ENCODE peak calls at places on chromosomes 11 and 22, in seven cellular contexts. M, D, X, J, U, N and Q are unnamed samples. For H3K36me3 and H3K4me1, the result is how much of the 10 kb centered on the place peaks cover.

GRCh38 chr22:30435674-30436126 is 10.1 kb downstream of the MTFP1 start:
- DNase-seq in M (peak), D (no peak), X (no peak), J (no peak), U (no peak), N (peak), Q (no peak)

GRCh38 chr11:74452366-74452765 is 15.0 kb downstream of the KCNE3 start:
- DNase-seq in M (no peak), D (no peak), X (no peak), J (no peak), U (no peak), N (no peak), Q (no peak)

GRCh38 chr11:126163074-126163700 is 48.3 kb downstream of the RPUSD4 start:
- DNase-seq in M (no peak), D (no peak), X (no peak), J (no peak), U (no peak), N (peak), Q (no peak)

GRCh38 chr11:42462558-42463310 is 849.1 kb upstream of the API5 start:
- DNase-seq in M (no peak), D (no peak), X (no peak), J (no peak), U (no peak), N (no peak), Q (no peak)

GRCh38 chr11:125950696-125951645 is 5.1 kb downstream of the VSIG10L2 start:
- DNase-seq in M (peak), D (no peak), X (peak), J (no peak), U (peak), N (peak), Q (peak)

GRCh38 chr11:29217901-29218300 is 798.9 kb downstream of the KCNA4 start:
- DNase-seq in M (no peak), D (no peak), X (no peak), J (no peak), U (no peak), N (no peak), Q (no peak)

GRCh38 chr11:101867951-101868350 is 46.9 kb upstream of the CEP126 start:
- DNase-seq in M (no peak), D (no peak), X (no peak), J (no peak), U (no peak), N (no peak), Q (no peak)

GRCh38 chr11:118609380-118610219 is 2.2 kb downstream of the PHLDB1 start:
- DNase-seq in M (no peak), D (no peak), X (peak), J (no peak), U (no peak), N (peak), Q (no peak)

GRCh38 chr22:35568751-35569725 is 28.4 kb downstream of the RASD2 start:
- DNase-seq in M (no peak), D (no peak), X (no peak), J (no peak), U (no peak), N (no peak), Q (no peak)

GRCh38 chr11:131246589-131247164 is 123.7 kb upstream of the NTM start:
- DNase-seq in M (peak), D (no peak), X (no peak), J (peak), U (peak), N (no peak), Q (peak)

GRCh38 chr22:45671783-45672563 is at the start of gene ATXN10:
- DNase-seq in M (peak), D (peak), X (peak), J (peak), U (peak), N (peak), Q (no peak)

GRCh38 chr22:24584871-24585411 is 7.9 kb downstream of the LRRC75B start:
- DNase-seq in M (no peak), D (no peak), X (no peak), J (no peak), U (no peak), N (peak), Q (no peak)

GRCh38 chr11:32487270-32487669 is 51.9 kb upstream of the WT1 start:
- DNase-seq in M (no peak), D (no peak), X (no peak), J (peak), U (peak), N (no peak), Q (no peak)

GRCh38 chr22:49753276-49753884 is 74.3 kb downstream of the BRD1 start:
- DNase-seq in M (no peak), D (no peak), X (no peak), J (no peak), U (peak), N (no peak), Q (peak)

GRCh38 chr11:78717031-78717430 is 142.4 kb upstream of the NARS2 start:
- DNase-seq in M (no peak), D (no peak), X (no peak), J (no peak), U (no peak), N (no peak), Q (no peak)

GRCh38 chr11:57801185-57801490 is 39.5 kb downstream of the CTNND1 start:
- DNase-seq in M (no peak), D (no peak), X (no peak), J (no peak), U (no peak), N (no peak), Q (no peak)

GRCh38 chr22:42915980-42916765 is 59.1 kb upstream of the ARFGAP3 start:
- DNase-seq in M (no peak), D (no peak), X (no peak), J (no peak), U (no peak), N (no peak), Q (no peak)

GRCh38 chr11:19962795-19963163 is 197.5 kb downstream of the DBX1 start:
- DNase-seq in M (no peak), D (no peak), X (no peak), J (no peak), U (no peak), N (no peak), Q (no peak)

GRCh38 chr22:46415816-46416536 is 80.5 kb downstream of the TRMU start:
- DNase-seq in M (no peak), D (no peak), X (no peak), J (no peak), U (no peak), N (no peak), Q (no peak)

GRCh38 chr11:41955635-41956400 is 496.4 kb upstream of the LRRC4C start:
- DNase-seq in M (no peak), D (no peak), X (no peak), J (no peak), U (no peak), N (peak), Q (no peak)

GRCh38 chr11:59555601-59556114 is 44.3 kb downstream of the OR4D9 start:
- DNase-seq in M (no peak), D (no peak), X (no peak), J (no peak), U (peak), N (no peak), Q (no peak)

GRCh38 chr11:73225001-73225686 is 7.1 kb downstream of the P2RY2 start:
- DNase-seq in M (no peak), D (no peak), X (no peak), J (no peak), U (peak), N (peak), Q (no peak)

GRCh38 chr22:49099496-49100124 is 728.1 kb downstream of the BRD1 start:
- DNase-seq in M (no peak), D (no peak), X (no peak), J (no peak), U (no peak), N (peak), Q (no peak)

GRCh38 chr11:124829986-124830385 is 29.8 kb upstream of the MSANTD2 start:
- DNase-seq in M (no peak), D (no peak), X (no peak), J (no peak), U (no peak), N (no peak), Q (no peak)

DNA sequence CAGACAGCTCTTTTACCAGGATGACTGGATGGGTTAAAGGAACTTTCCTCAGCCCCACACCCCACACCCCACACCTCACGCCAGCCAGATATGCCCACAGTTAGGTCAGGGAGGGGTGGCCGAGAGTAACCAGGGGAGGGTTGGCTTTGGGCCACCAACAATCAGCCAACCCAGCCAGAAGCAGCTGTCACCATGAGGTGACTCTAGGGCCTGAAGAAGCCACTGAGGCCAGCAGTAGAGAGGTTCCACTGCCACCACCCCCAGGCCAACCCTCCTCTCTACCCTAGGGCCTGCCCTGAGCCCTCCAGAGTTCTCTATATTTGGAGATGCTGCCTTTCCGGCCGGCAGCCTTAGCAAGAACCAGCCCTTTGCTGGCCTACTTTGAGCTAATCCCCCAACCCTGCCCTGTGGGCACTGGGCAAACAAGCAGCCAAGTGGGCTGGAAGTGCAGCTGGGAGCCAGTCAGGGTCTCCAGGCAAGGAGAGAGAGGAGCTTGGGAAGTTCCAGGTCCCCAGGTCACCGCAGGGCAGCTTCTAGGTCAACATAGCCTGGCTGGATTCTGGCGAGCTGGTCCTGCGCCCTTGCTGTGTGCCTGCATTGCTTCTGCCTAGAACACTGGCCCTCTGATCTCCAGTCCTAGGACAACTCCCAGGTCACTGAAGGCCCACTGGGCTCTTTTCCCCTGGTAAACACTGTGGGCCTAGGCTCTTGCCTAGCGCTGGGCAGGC is 12.0 kb upstream of the SYT8 start:
- DNase-seq in M (no peak), D (no peak), X (peak), J (no peak), U (no peak), N (no peak), Q (no peak)
- H3K36me3 ChIP-seq in M (under half), D (under half), X (under half), J (under half), U (under half), N (under half), Q (under half)

GRCh38 chr11:93710239-93710638 is 31.1 kb downstream of the TAF1D start:
- DNase-seq in M (no peak), D (no peak), X (no peak), J (no peak), U (no peak), N (no peak), Q (no peak)
- H3K4me1 ChIP-seq in M (under half), D (under half), X (under half), J (under half), U (under half), N (under half), Q (under half)

DNA sequence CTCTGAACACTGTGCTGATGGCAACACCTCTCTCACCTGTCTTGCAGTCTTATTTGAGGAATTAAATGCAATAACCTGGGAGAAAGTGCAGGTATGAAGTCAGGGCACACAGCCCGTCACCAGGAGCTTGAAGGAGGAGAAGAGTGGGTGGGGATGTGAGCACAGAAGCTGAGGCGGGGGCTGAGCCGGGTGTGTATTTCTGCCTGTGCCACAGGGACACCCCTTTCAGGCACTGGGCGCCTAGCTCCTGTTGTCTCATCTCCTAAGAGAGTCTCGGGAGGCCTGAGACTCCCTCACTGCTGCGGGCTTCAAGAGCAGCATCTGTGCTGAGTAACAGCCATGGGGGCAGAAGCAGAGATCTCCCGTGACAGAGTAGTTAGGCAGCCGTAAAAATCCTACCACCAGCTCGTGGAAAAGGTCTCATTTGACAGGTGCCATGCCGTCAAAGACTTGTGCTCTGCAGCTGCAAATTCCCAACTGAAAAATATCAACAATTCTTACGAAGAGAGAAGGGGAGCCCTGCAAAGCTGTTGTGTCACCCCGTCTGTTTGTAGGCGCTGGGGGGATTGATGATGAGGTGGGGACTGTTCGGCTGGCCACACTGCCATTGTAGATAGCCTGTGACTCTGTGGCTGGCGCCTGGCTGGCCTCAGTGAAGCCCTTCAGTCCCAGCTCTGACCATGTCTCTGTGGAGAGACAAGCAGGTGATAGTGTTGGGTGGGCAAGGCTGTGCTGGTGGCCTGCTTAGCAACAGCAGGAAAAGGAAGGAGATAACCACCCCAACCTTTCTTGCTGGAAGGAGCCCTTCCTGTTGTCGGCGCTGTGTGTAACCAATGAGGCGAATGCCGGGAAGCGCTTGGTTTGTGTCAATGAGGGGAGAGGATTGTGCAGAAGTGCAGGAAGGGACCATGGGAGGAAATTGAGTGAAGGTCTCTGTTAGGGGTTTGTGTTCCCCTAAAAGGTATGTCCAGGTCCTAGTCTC is 27.0 kb downstream of the PARVB start:
- DNase-seq in M (no peak), D (no peak), X (no peak), J (no peak), U (no peak), N (no peak), Q (no peak)
- TF ChIP-seq POLR2AphosphoS5 in M (no peak), D (no peak), X (no peak), J (no peak), U (no peak), N (no peak), Q (no peak)

GRCh38 chr11:3723014-3723708 is 52.0 kb upstream of the CHRNA10 start:
- DNase-seq in M (no peak), D (no peak), X (no peak), J (no peak), U (no peak), N (no peak), Q (no peak)
- H3K36me3 ChIP-seq in M (under half), D (under half), X (under half), J (half or more), U (half or more), N (half or more), Q (half or more)

GRCh38 chr11:112975493-112975892 is 14.3 kb downstream of the NCAM1 start:
- DNase-seq in M (no peak), D (no peak), X (no peak), J (no peak), U (no peak), N (no peak), Q (no peak)

GRCh38 chr11:112972399-112973115 is 11.3 kb downstream of the NCAM1 start:
- DNase-seq in M (no peak), D (no peak), X (no peak), J (no peak), U (no peak), N (no peak), Q (no peak)

DNA sequence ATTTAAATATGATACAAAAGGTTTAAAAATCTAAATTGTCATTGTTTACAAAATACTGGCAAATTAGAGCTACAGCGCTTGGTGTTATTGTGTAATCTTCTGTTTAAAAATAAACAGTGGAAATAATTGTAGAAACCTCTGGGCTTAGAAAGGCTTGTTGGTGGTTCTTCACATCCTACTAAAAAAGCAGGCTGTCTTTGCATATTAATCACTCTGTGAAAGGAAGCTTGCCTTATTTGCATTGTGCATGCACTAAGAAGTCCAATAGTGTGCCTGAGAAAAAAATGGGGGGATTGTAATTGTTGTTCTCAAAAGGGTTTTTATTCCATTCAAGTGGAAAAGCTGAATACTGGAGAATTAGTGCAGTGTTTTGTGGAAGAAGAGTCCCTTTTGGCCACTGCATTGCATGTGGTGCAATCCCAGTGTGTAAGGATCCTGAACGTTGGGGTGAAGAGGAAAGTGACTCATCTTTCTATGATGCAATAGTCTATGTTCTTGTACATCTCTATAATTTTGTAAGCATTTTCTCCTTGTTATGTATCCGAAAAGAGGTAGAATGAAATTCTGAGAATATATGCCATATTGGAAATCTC is 16.5 kb downstream of the NCAM1 start:
- DNase-seq in M (no peak), D (no peak), X (no peak), J (no peak), U (no peak), N (no peak), Q (no peak)
- H3K4me1 ChIP-seq in M (under half), D (under half), X (under half), J (under half), U (under half), N (under half), Q (under half)

DNA sequence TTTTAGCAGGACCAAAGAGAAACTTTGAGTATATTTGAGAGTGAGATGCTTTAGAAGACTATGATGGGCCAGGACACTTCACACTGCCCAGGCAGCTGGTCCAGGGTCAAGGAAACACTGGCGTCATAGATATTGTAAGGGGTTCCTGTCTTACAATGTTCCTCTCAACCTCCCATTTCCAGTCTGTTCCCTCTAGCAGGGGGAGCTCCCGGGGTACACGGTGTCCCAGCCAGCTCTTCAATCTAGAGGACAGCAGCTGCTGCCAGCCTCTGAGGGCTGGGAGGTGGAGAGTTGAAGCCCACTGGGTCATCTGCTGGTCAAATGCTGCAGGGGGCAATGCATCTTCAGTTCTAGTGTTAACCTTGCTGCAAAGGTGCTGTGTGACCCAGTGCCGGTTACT is 40.7 kb upstream of the TIMP3 start:
- DNase-seq in M (peak), D (no peak), X (no peak), J (no peak), U (no peak), N (no peak), Q (no peak)
- TF ChIP-seq POLR2AphosphoS5 in M (no peak), D (peak), X (peak), J (no peak), U (no peak), N (peak), Q (peak)

GRCh38 chr11:117170210-117170609 is 8.3 kb upstream of the SIDT2 start:
- DNase-seq in M (no peak), D (no peak), X (no peak), J (no peak), U (no peak), N (no peak), Q (no peak)
- H3K36me3 ChIP-seq in M (under half), D (under half), X (under half), J (half or more), U (half or more), N (under half), Q (half or more)